ENCODE peak calls at places on chromosomes 6 and 20, in six cellular contexts. E is midbrain, I is GM13976, A is fibroblast of mammary gland, K is activated gamma-delta T cell treated with Interleukin-2 at 50 U/mL for 16 hours, J is iPS DF 19.7. X is an unnamed sample.

GRCh38 chr6:47132724-47133123 is 90.6 kb upstream of the ADGRF1 start:
- DNase-seq in A (no peak), J (no peak), E (no peak), K (no peak), I (no peak), X (no peak)

GRCh38 chr6:156146891-156147290 is 630.3 kb upstream of the ARID1B start:
- DNase-seq in J (no peak), K (no peak), A (no peak), E (no peak), I (no peak), X (no peak)

GRCh38 chr20:44494266-44494665 is 18.6 kb downstream of the TTPAL start:
- DNase-seq in A (peak), E (no peak), J (no peak), I (no peak), K (no peak), X (no peak)

GRCh38 chr20:41411458-41411857 is 44.8 kb upstream of the EMILIN3 start:
- DNase-seq in J (no peak), A (peak), K (no peak), I (no peak), E (peak), X (no peak)

GRCh38 chr20:51470521-51470875 is 72.0 kb downstream of the NFATC2 start:
- DNase-seq in E (no peak), K (no peak), I (no peak), J (no peak), A (no peak), X (no peak)

GRCh38 chr6:38907264-38907663 is 141.3 kb upstream of the GLP1R start:
- DNase-seq in E (no peak), J (no peak), A (no peak), K (no peak), I (no peak), X (no peak)

GRCh38 chr20:20452254-20452676 is 84.4 kb downstream of the INSM1 start:
- DNase-seq in A (peak), E (peak), I (peak), K (peak), J (peak), X (no peak)

GRCh38 chr6:42101186-42101657 is 41.2 kb downstream of the C6orf132 start:
- DNase-seq in E (no peak), K (no peak), J (no peak), I (no peak), A (peak), X (no peak)